ENCODE peak calls at places on chromosomes 12 and 14, in eight cellular contexts. One of them, this sample, is unnamed.

GRCh38 chr14:30034049-30034635 is 106.5 kb upstream of the PRKD1 start:
- DNase-seq in sigmoid colon: no peak
- DNase-seq in fibroblast of mammary gland: peak
- DNase-seq in neural progenitor cell: peak
- DNase-seq in BE2C: no peak
- DNase-seq in dorsolateral prefrontal cortex: no peak
- DNase-seq in GM23338: peak
- DNase-seq in transverse colon: no peak
- DNase-seq in this sample: peak

GRCh38 chr12:103548622-103549601 is 38.2 kb upstream of the STAB2 start:
- DNase-seq in sigmoid colon: peak
- DNase-seq in fibroblast of mammary gland: peak
- DNase-seq in neural progenitor cell: peak
- DNase-seq in BE2C: peak
- DNase-seq in dorsolateral prefrontal cortex: peak
- DNase-seq in GM23338: peak
- DNase-seq in transverse colon: peak
- DNase-seq in this sample: peak

GRCh38 chr12:113138826-113139225 is 3.3 kb upstream of the RASAL1 start:
- DNase-seq in sigmoid colon: no peak
- DNase-seq in fibroblast of mammary gland: no peak
- DNase-seq in neural progenitor cell: no peak
- DNase-seq in BE2C: no peak
- DNase-seq in dorsolateral prefrontal cortex: no peak
- DNase-seq in GM23338: no peak
- DNase-seq in transverse colon: no peak
- DNase-seq in this sample: no peak

GRCh38 chr14:69979882-69980281 is 100.7 kb downstream of the SMOC1 start:
- DNase-seq in sigmoid colon: no peak
- DNase-seq in fibroblast of mammary gland: no peak
- DNase-seq in neural progenitor cell: no peak
- DNase-seq in BE2C: no peak
- DNase-seq in dorsolateral prefrontal cortex: peak
- DNase-seq in GM23338: no peak
- DNase-seq in transverse colon: no peak
- DNase-seq in this sample: no peak

GRCh38 chr12:96047621-96048211 is 12.3 kb upstream of the LTA4H start:
- DNase-seq in sigmoid colon: peak
- DNase-seq in fibroblast of mammary gland: peak
- DNase-seq in neural progenitor cell: no peak
- DNase-seq in BE2C: no peak
- DNase-seq in dorsolateral prefrontal cortex: no peak
- DNase-seq in GM23338: no peak
- DNase-seq in transverse colon: peak
- DNase-seq in this sample: peak

GRCh38 chr14:59632381-59632780 is 55.8 kb upstream of the CCDC175 start:
- DNase-seq in sigmoid colon: no peak
- DNase-seq in fibroblast of mammary gland: peak
- DNase-seq in neural progenitor cell: peak
- DNase-seq in BE2C: peak
- DNase-seq in dorsolateral prefrontal cortex: no peak
- DNase-seq in GM23338: peak
- DNase-seq in transverse colon: peak
- DNase-seq in this sample: peak

GRCh38 chr12:33156042-33156441 is 259.5 kb upstream of the PKP2 start:
- DNase-seq in sigmoid colon: no peak
- DNase-seq in fibroblast of mammary gland: no peak
- DNase-seq in neural progenitor cell: no peak
- DNase-seq in BE2C: no peak
- DNase-seq in dorsolateral prefrontal cortex: no peak
- DNase-seq in GM23338: no peak
- DNase-seq in transverse colon: no peak
- DNase-seq in this sample: no peak

GRCh38 chr12:15601210-15601800 is 187.9 kb downstream of the EPS8 start:
- DNase-seq in sigmoid colon: no peak
- DNase-seq in fibroblast of mammary gland: peak
- DNase-seq in neural progenitor cell: no peak
- DNase-seq in BE2C: no peak
- DNase-seq in dorsolateral prefrontal cortex: no peak
- DNase-seq in GM23338: no peak
- DNase-seq in transverse colon: no peak
- DNase-seq in this sample: peak

GRCh38 chr14:77177623-77178185 is 3.9 kb upstream of the TMEM63C start:
- DNase-seq in sigmoid colon: no peak
- DNase-seq in fibroblast of mammary gland: peak
- DNase-seq in neural progenitor cell: no peak
- DNase-seq in BE2C: no peak
- DNase-seq in dorsolateral prefrontal cortex: no peak
- DNase-seq in GM23338: no peak
- DNase-seq in transverse colon: no peak
- DNase-seq in this sample: no peak

GRCh38 chr12:75704664-75705063 is 193.3 kb upstream of the KRR1 start:
- DNase-seq in sigmoid colon: no peak
- DNase-seq in fibroblast of mammary gland: peak
- DNase-seq in neural progenitor cell: no peak
- DNase-seq in BE2C: no peak
- DNase-seq in dorsolateral prefrontal cortex: no peak
- DNase-seq in GM23338: no peak
- DNase-seq in transverse colon: no peak
- DNase-seq in this sample: peak

GRCh38 chr12:12720637-12721250 is 3.6 kb downstream of the CDKN1B start:
- DNase-seq in sigmoid colon: no peak
- DNase-seq in fibroblast of mammary gland: no peak
- DNase-seq in neural progenitor cell: no peak
- DNase-seq in BE2C: no peak
- DNase-seq in dorsolateral prefrontal cortex: no peak
- DNase-seq in GM23338: no peak
- DNase-seq in transverse colon: no peak
- DNase-seq in this sample: no peak

GRCh38 chr12:15122349-15122748 is 98.9 kb downstream of the RERG start:
- DNase-seq in sigmoid colon: no peak
- DNase-seq in fibroblast of mammary gland: peak
- DNase-seq in neural progenitor cell: no peak
- DNase-seq in BE2C: no peak
- DNase-seq in dorsolateral prefrontal cortex: no peak
- DNase-seq in GM23338: no peak
- DNase-seq in transverse colon: no peak
- DNase-seq in this sample: peak

GRCh38 chr12:107320031-107320928 is 226.9 kb upstream of the CRY1 start:
- DNase-seq in sigmoid colon: no peak
- DNase-seq in fibroblast of mammary gland: no peak
- DNase-seq in neural progenitor cell: peak
- DNase-seq in BE2C: no peak
- DNase-seq in dorsolateral prefrontal cortex: no peak
- DNase-seq in GM23338: peak
- DNase-seq in transverse colon: peak
- DNase-seq in this sample: peak

GRCh38 chr12:98735821-98736220 is 90.7 kb downstream of the APAF1 start:
- DNase-seq in sigmoid colon: no peak
- DNase-seq in fibroblast of mammary gland: no peak
- DNase-seq in neural progenitor cell: no peak
- DNase-seq in BE2C: no peak
- DNase-seq in dorsolateral prefrontal cortex: no peak
- DNase-seq in GM23338: no peak
- DNase-seq in transverse colon: no peak
- DNase-seq in this sample: no peak

GRCh38 chr12:32471601-32472001 is 72.2 kb downstream of the FGD4 start:
- DNase-seq in sigmoid colon: no peak
- DNase-seq in fibroblast of mammary gland: peak
- DNase-seq in neural progenitor cell: no peak
- DNase-seq in BE2C: no peak
- DNase-seq in dorsolateral prefrontal cortex: no peak
- DNase-seq in GM23338: no peak
- DNase-seq in transverse colon: no peak
- DNase-seq in this sample: no peak

GRCh38 chr14:68863610-68864300 is 70.9 kb upstream of the ZFP36L1 start:
- DNase-seq in sigmoid colon: no peak
- DNase-seq in fibroblast of mammary gland: no peak
- DNase-seq in neural progenitor cell: no peak
- DNase-seq in BE2C: no peak
- DNase-seq in dorsolateral prefrontal cortex: no peak
- DNase-seq in GM23338: no peak
- DNase-seq in transverse colon: no peak
- DNase-seq in this sample: no peak

GRCh38 chr14:66117600-66117999 is 368.6 kb upstream of the CCDC196 start:
- DNase-seq in sigmoid colon: no peak
- DNase-seq in fibroblast of mammary gland: peak
- DNase-seq in neural progenitor cell: no peak
- DNase-seq in BE2C: no peak
- DNase-seq in dorsolateral prefrontal cortex: no peak
- DNase-seq in GM23338: no peak
- DNase-seq in transverse colon: no peak
- DNase-seq in this sample: peak

GRCh38 chr12:51817027-51817953 is 31.2 kb downstream of the FIGNL2 start:
- DNase-seq in sigmoid colon: no peak
- DNase-seq in fibroblast of mammary gland: no peak
- DNase-seq in neural progenitor cell: no peak
- DNase-seq in BE2C: no peak
- DNase-seq in dorsolateral prefrontal cortex: no peak
- DNase-seq in GM23338: no peak
- DNase-seq in transverse colon: no peak
- DNase-seq in this sample: no peak

GRCh38 chr12:123889848-123890535 is 82.6 kb downstream of the CCDC92 start:
- DNase-seq in sigmoid colon: no peak
- DNase-seq in fibroblast of mammary gland: no peak
- DNase-seq in neural progenitor cell: no peak
- DNase-seq in BE2C: no peak
- DNase-seq in dorsolateral prefrontal cortex: no peak
- DNase-seq in GM23338: no peak
- DNase-seq in transverse colon: no peak
- DNase-seq in this sample: no peak
- TF ChIP-seq CTCF in sigmoid colon: no peak
- TF ChIP-seq CTCF in fibroblast of mammary gland: no peak
- TF ChIP-seq CTCF in neural progenitor cell: no peak
- TF ChIP-seq CTCF in BE2C: no peak
- TF ChIP-seq CTCF in dorsolateral prefrontal cortex: no peak
- TF ChIP-seq CTCF in GM23338: no peak
- TF ChIP-seq CTCF in transverse colon: no peak
- TF ChIP-seq CTCF in this sample: no peak

GRCh38 chr14:106844608-106845285 is 1318.4 kb downstream of the TMEM121 start:
- DNase-seq in sigmoid colon: peak
- DNase-seq in fibroblast of mammary gland: peak
- DNase-seq in neural progenitor cell: no peak
- DNase-seq in BE2C: peak
- DNase-seq in dorsolateral prefrontal cortex: no peak
- DNase-seq in GM23338: no peak
- DNase-seq in transverse colon: peak
- DNase-seq in this sample: no peak
- H3K4me3 ChIP-seq in sigmoid colon: no peak
- H3K4me3 ChIP-seq in fibroblast of mammary gland: peak
- H3K4me3 ChIP-seq in neural progenitor cell: no peak
- H3K4me3 ChIP-seq in BE2C: peak
- H3K4me3 ChIP-seq in dorsolateral prefrontal cortex: peak
- H3K4me3 ChIP-seq in GM23338: no peak
- H3K4me3 ChIP-seq in transverse colon: peak
- H3K4me3 ChIP-seq in this sample: no peak

DNA sequence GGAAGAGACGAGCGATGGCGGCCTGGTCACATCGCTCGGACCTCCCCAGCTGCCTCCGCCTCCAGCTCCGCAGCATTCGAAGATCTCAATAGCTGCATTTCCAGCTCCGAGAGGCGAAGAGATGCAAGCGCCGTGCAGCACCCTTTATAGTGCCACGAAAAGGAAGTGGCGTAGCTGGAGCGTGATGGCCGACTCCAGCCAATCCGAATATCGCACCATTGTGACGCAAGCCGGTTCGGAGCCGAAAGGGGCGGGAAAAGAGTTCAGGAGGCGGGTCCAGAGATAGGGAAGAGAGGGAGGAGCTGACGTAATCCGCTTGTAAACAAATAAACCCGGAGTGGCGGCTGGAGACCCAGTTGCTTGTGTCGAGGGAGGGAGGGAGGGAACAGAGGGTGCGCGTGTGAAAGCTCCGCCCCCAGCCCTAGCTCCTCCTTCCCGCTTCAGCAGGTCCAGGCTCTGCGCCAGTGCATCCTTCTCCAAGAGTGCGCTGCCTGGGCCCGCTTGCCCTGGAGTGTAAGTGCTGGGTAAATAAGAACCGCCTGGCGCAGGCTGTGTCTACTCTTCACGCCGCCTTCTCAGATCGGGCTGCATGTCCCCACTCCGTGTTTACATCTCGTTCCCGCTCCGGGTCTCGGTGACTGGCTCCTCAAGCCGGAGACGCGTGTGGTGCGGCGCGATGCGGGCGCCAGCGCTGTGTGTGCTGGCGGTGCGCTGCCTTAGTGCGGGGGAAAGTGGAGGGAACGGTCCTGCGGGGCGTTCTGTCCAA is at the start of gene BTG1:
- DNase-seq in sigmoid colon: peak
- DNase-seq in fibroblast of mammary gland: peak
- DNase-seq in neural progenitor cell: peak
- DNase-seq in BE2C: peak
- DNase-seq in dorsolateral prefrontal cortex: peak
- DNase-seq in GM23338: peak
- DNase-seq in transverse colon: peak
- DNase-seq in this sample: peak
- TF ChIP-seq CTCF in sigmoid colon: no peak
- TF ChIP-seq CTCF in fibroblast of mammary gland: no peak
- TF ChIP-seq CTCF in neural progenitor cell: peak
- TF ChIP-seq CTCF in BE2C: no peak
- TF ChIP-seq CTCF in dorsolateral prefrontal cortex: no peak
- TF ChIP-seq CTCF in GM23338: no peak
- TF ChIP-seq CTCF in transverse colon: no peak
- TF ChIP-seq CTCF in this sample: no peak

GRCh38 chr12:109572506-109572845 is 828 bp downstream of the MMAB start:
- DNase-seq in sigmoid colon: no peak
- DNase-seq in fibroblast of mammary gland: no peak
- DNase-seq in neural progenitor cell: no peak
- DNase-seq in BE2C: no peak
- DNase-seq in dorsolateral prefrontal cortex: no peak
- DNase-seq in GM23338: no peak
- DNase-seq in transverse colon: no peak
- DNase-seq in this sample: no peak

GRCh38 chr12:109573914-109574244 is 285 bp downstream of the MVK start:
- DNase-seq in sigmoid colon: no peak
- DNase-seq in fibroblast of mammary gland: no peak
- DNase-seq in neural progenitor cell: no peak
- DNase-seq in BE2C: no peak
- DNase-seq in dorsolateral prefrontal cortex: no peak
- DNase-seq in GM23338: no peak
- DNase-seq in transverse colon: no peak
- DNase-seq in this sample: no peak

GRCh38 chr12:109575683-109576082 is 2.1 kb downstream of the MVK start:
- DNase-seq in sigmoid colon: no peak
- DNase-seq in fibroblast of mammary gland: no peak
- DNase-seq in neural progenitor cell: no peak
- DNase-seq in BE2C: no peak
- DNase-seq in dorsolateral prefrontal cortex: no peak
- DNase-seq in GM23338: no peak
- DNase-seq in transverse colon: no peak
- DNase-seq in this sample: no peak

GRCh38 chr12:109571773-109572505 is 1.4 kb downstream of the MMAB start:
- DNase-seq in sigmoid colon: no peak
- DNase-seq in fibroblast of mammary gland: no peak
- DNase-seq in neural progenitor cell: no peak
- DNase-seq in BE2C: no peak
- DNase-seq in dorsolateral prefrontal cortex: no peak
- DNase-seq in GM23338: no peak
- DNase-seq in transverse colon: no peak
- DNase-seq in this sample: no peak

GRCh38 chr12:109573029-109573913 is at the start of the genes MMAB and MVK:
- DNase-seq in sigmoid colon: peak
- DNase-seq in fibroblast of mammary gland: peak
- DNase-seq in neural progenitor cell: peak
- DNase-seq in BE2C: peak
- DNase-seq in dorsolateral prefrontal cortex: peak
- DNase-seq in GM23338: peak
- DNase-seq in transverse colon: peak
- DNase-seq in this sample: peak
- H3K4me3 ChIP-seq in sigmoid colon: peak
- H3K4me3 ChIP-seq in fibroblast of mammary gland: peak
- H3K4me3 ChIP-seq in neural progenitor cell: peak
- H3K4me3 ChIP-seq in BE2C: peak
- H3K4me3 ChIP-seq in dorsolateral prefrontal cortex: peak
- H3K4me3 ChIP-seq in GM23338: peak
- H3K4me3 ChIP-seq in transverse colon: peak
- H3K4me3 ChIP-seq in this sample: peak

This sample was measured in choroid plexus epithelial cell.